ENCODE peak calls at places on chromosomes 13 and 19, in six cellular contexts. One of them, this sample, is unnamed.

GRCh38 chr19:57338798-57339378 is 12.2 kb upstream of the ZNF304 start:
- DNase-seq in HCT116: no peak
- DNase-seq in stimulated activated CD4-positive, alpha-beta T cell treated with anti-CD3 and anti-CD28 coated beads, Interleukin-4, amount 100 ng/mL, for 1 hour: no peak
- DNase-seq in natural killer cell: no peak
- DNase-seq in GF-D8: no peak
- DNase-seq in gastrocnemius medialis: no peak
- DNase-seq in this sample: no peak

GRCh38 chr19:1073063-1073955 is 6.3 kb downstream of the ARHGAP45 start:
- DNase-seq in GF-D8: no peak
- DNase-seq in gastrocnemius medialis: no peak
- DNase-seq in natural killer cell: no peak
- DNase-seq in HCT116: no peak
- DNase-seq in stimulated activated CD4-positive, alpha-beta T cell treated with anti-CD3 and anti-CD28 coated beads, Interleukin-4, amount 100 ng/mL, for 1 hour: no peak
- DNase-seq in this sample: no peak

GRCh38 chr13:113982296-113982661 is 8.4 kb upstream of the C13orf46 start:
- DNase-seq in HCT116: no peak
- DNase-seq in stimulated activated CD4-positive, alpha-beta T cell treated with anti-CD3 and anti-CD28 coated beads, Interleukin-4, amount 100 ng/mL, for 1 hour: no peak
- DNase-seq in natural killer cell: no peak
- DNase-seq in gastrocnemius medialis: no peak
- DNase-seq in GF-D8: no peak
- DNase-seq in this sample: peak

GRCh38 chr19:1758959-1759903 is 5.9 kb downstream of the ONECUT3 start:
- DNase-seq in GF-D8: no peak
- DNase-seq in stimulated activated CD4-positive, alpha-beta T cell treated with anti-CD3 and anti-CD28 coated beads, Interleukin-4, amount 100 ng/mL, for 1 hour: no peak
- DNase-seq in natural killer cell: no peak
- DNase-seq in HCT116: no peak
- DNase-seq in gastrocnemius medialis: no peak
- DNase-seq in this sample: no peak

GRCh38 chr19:33395561-33396550 is 22.3 kb downstream of the CEBPG start:
- DNase-seq in HCT116: no peak
- DNase-seq in natural killer cell: no peak
- DNase-seq in GF-D8: no peak
- DNase-seq in gastrocnemius medialis: no peak
- DNase-seq in stimulated activated CD4-positive, alpha-beta T cell treated with anti-CD3 and anti-CD28 coated beads, Interleukin-4, amount 100 ng/mL, for 1 hour: no peak
- DNase-seq in this sample: no peak

GRCh38 chr13:97946951-97947588 is 6.4 kb upstream of the IPO5 start:
- DNase-seq in stimulated activated CD4-positive, alpha-beta T cell treated with anti-CD3 and anti-CD28 coated beads, Interleukin-4, amount 100 ng/mL, for 1 hour: no peak
- DNase-seq in GF-D8: no peak
- DNase-seq in natural killer cell: no peak
- DNase-seq in gastrocnemius medialis: no peak
- DNase-seq in HCT116: no peak
- DNase-seq in this sample: no peak

GRCh38 chr13:70098669-70099068 is 9.0 kb upstream of the ATXN8OS start:
- DNase-seq in GF-D8: no peak
- DNase-seq in HCT116: peak
- DNase-seq in stimulated activated CD4-positive, alpha-beta T cell treated with anti-CD3 and anti-CD28 coated beads, Interleukin-4, amount 100 ng/mL, for 1 hour: no peak
- DNase-seq in gastrocnemius medialis: no peak
- DNase-seq in natural killer cell: no peak
- DNase-seq in this sample: no peak

GRCh38 chr13:39016789-39017188 is 21.1 kb downstream of the PROSER1 start:
- DNase-seq in GF-D8: no peak
- DNase-seq in HCT116: peak
- DNase-seq in natural killer cell: no peak
- DNase-seq in stimulated activated CD4-positive, alpha-beta T cell treated with anti-CD3 and anti-CD28 coated beads, Interleukin-4, amount 100 ng/mL, for 1 hour: no peak
- DNase-seq in gastrocnemius medialis: no peak
- DNase-seq in this sample: no peak

GRCh38 chr13:93966267-93966936 is 513.1 kb downstream of the DCT start:
- DNase-seq in natural killer cell: no peak
- DNase-seq in HCT116: no peak
- DNase-seq in gastrocnemius medialis: no peak
- DNase-seq in stimulated activated CD4-positive, alpha-beta T cell treated with anti-CD3 and anti-CD28 coated beads, Interleukin-4, amount 100 ng/mL, for 1 hour: no peak
- DNase-seq in GF-D8: no peak
- DNase-seq in this sample: no peak

GRCh38 chr13:25329706-25330105 is 28.3 kb downstream of the NUP58 start:
- DNase-seq in HCT116: no peak
- DNase-seq in GF-D8: no peak
- DNase-seq in gastrocnemius medialis: no peak
- DNase-seq in stimulated activated CD4-positive, alpha-beta T cell treated with anti-CD3 and anti-CD28 coated beads, Interleukin-4, amount 100 ng/mL, for 1 hour: no peak
- DNase-seq in natural killer cell: no peak
- DNase-seq in this sample: no peak

GRCh38 chr13:73138276-73138950 is 79.6 kb downstream of the KLF5 start:
- DNase-seq in gastrocnemius medialis: no peak
- DNase-seq in stimulated activated CD4-positive, alpha-beta T cell treated with anti-CD3 and anti-CD28 coated beads, Interleukin-4, amount 100 ng/mL, for 1 hour: no peak
- DNase-seq in GF-D8: no peak
- DNase-seq in natural killer cell: no peak
- DNase-seq in HCT116: no peak
- DNase-seq in this sample: no peak

GRCh38 chr19:37930416-37930815 is 23.4 kb downstream of the SIPA1L3 start:
- DNase-seq in GF-D8: no peak
- DNase-seq in gastrocnemius medialis: no peak
- DNase-seq in stimulated activated CD4-positive, alpha-beta T cell treated with anti-CD3 and anti-CD28 coated beads, Interleukin-4, amount 100 ng/mL, for 1 hour: no peak
- DNase-seq in HCT116: no peak
- DNase-seq in natural killer cell: no peak
- DNase-seq in this sample: peak

This sample was measured in Peyer's patch.